ENCODE peak calls at places on chromosomes 7 and 10, in five cellular contexts. D is IMR-90, N is hepatocyte, L is kidney epithelial cell, K is fibroblast of the aortic adventitia. V is an unnamed sample.

GRCh38 chr7:148929176-148929575 is 45.1 kb upstream of the EZH2 start:
- DNase-seq in D (no peak), N (no peak), L (no peak), K (no peak), V (no peak)

GRCh38 chr10:19546224-19546623 is 270.0 kb upstream of the PLXDC2 start:
- DNase-seq in D (no peak), N (peak), L (no peak), K (no peak), V (no peak)

GRCh38 chr10:115432188-115432819 is 339.1 kb downstream of the ATRNL1 start:
- DNase-seq in D (peak), N (peak), L (no peak), K (no peak), V (peak)

GRCh38 chr7:159027803-159028455 is 116.7 kb downstream of the VIPR2 start:
- DNase-seq in D (no peak), N (peak), L (no peak), K (no peak), V (no peak)

GRCh38 chr7:691361-692045 is 35.0 kb upstream of the DNAAF5 start:
- DNase-seq in D (no peak), N (peak), L (no peak), K (no peak), V (no peak)

GRCh38 chr7:149865437-149865836 is 8.3 kb upstream of the ATP6V0E2 start:
- DNase-seq in D (peak), N (no peak), L (no peak), K (peak), V (peak)

GRCh38 chr10:58582045-58582444 is 69.4 kb downstream of the BICC1 start:
- DNase-seq in D (peak), N (no peak), L (no peak), K (no peak), V (no peak)

GRCh38 chr7:151615784-151616183 is 96.1 kb upstream of the RHEB start:
- DNase-seq in D (no peak), N (no peak), L (no peak), K (no peak), V (no peak)

GRCh38 chr7:129779602-129780256 is 168.2 kb downstream of the NRF1 start:
- DNase-seq in D (no peak), N (peak), L (no peak), K (no peak), V (no peak)

GRCh38 chr10:103598654-103599115 is 105.2 kb downstream of the NEURL1 start:
- DNase-seq in D (peak), N (peak), L (peak), K (peak), V (peak)

GRCh38 chr7:146129296-146129695 is 12.7 kb downstream of the CNTNAP2 start:
- DNase-seq in D (no peak), N (no peak), L (no peak), K (no peak), V (peak)

GRCh38 chr10:70560511-70560931 is 42.0 kb downstream of the PRF1 start:
- DNase-seq in D (no peak), N (no peak), L (no peak), K (no peak), V (no peak)

GRCh38 chr7:111878788-111879187 is 316.5 kb upstream of the IMMP2L start:
- DNase-seq in D (no peak), N (no peak), L (no peak), K (no peak), V (no peak)

GRCh38 chr7:28804990-28805389 is 153.1 kb downstream of the TRIL start:
- DNase-seq in D (peak), N (no peak), L (no peak), K (peak), V (peak)

GRCh38 chr7:151408839-151409554 is 841 bp downstream of the WDR86 start:
- DNase-seq in D (no peak), N (peak), L (no peak), K (no peak), V (no peak)

GRCh38 chr7:149125189-149125863 is 798 bp downstream of the ZNF425 start:
- DNase-seq in D (no peak), N (no peak), L (no peak), K (peak), V (peak)

GRCh38 chr10:73759512-73760115 is 15.4 kb downstream of the SEC24C start:
- DNase-seq in D (no peak), N (peak), L (no peak), K (no peak), V (no peak)

GRCh38 chr7:19982841-19983835 is 209.7 kb upstream of the TMEM196 start:
- DNase-seq in D (peak), N (peak), L (no peak), K (peak), V (peak)

GRCh38 chr10:18557960-18558359 is 93.4 kb downstream of the NSUN6 start:
- DNase-seq in D (no peak), N (no peak), L (no peak), K (no peak), V (no peak)

GRCh38 chr7:756928-757560 is 30.0 kb upstream of the PRKAR1B start:
- DNase-seq in D (no peak), N (no peak), L (no peak), K (no peak), V (no peak)

GRCh38 chr7:45407730-45408406 is 166.3 kb upstream of the ADCY1 start:
- DNase-seq in D (no peak), N (no peak), L (no peak), K (no peak), V (no peak)

GRCh38 chr7:45982132-45982531 is 61.1 kb upstream of the IGFBP3 start:
- DNase-seq in D (no peak), N (no peak), L (no peak), K (no peak), V (no peak)

GRCh38 chr10:88385601-88386203 is 197.4 kb downstream of the RNLS start:
- DNase-seq in D (no peak), N (peak), L (peak), K (no peak), V (no peak)

GRCh38 chr7:137667633-137668387 is 179.0 kb downstream of the DGKI start:
- DNase-seq in D (peak), N (no peak), L (peak), K (peak), V (peak)

GRCh38 chr10:98170249-98171117 is 36.0 kb downstream of the R3HCC1L start:
- DNase-seq in D (peak), N (peak), L (peak), K (peak), V (peak)

GRCh38 chr7:50270531-50271018 is 33.9 kb upstream of the IKZF1 start:
- DNase-seq in D (no peak), N (no peak), L (no peak), K (no peak), V (no peak)

GRCh38 chr10:132004052-132004451 is 22.3 kb upstream of the BNIP3 start:
- DNase-seq in D (no peak), N (no peak), L (no peak), K (no peak), V (no peak)

GRCh38 chr10:105837951-105838350 is 1196.9 kb downstream of the SORCS3 start:
- DNase-seq in D (no peak), N (peak), L (peak), K (peak), V (peak)

GRCh38 chr7:68288099-68288498 is 1291.5 kb downstream of the TYW1 start:
- DNase-seq in D (no peak), N (no peak), L (no peak), K (no peak), V (no peak)

GRCh38 chr7:116446179-116446855 is 53.2 kb upstream of the CAV2 start:
- DNase-seq in D (no peak), N (peak), L (no peak), K (no peak), V (peak)

GRCh38 chr10:78919111-78919966 is 149.4 kb upstream of the ZMIZ1 start:
- DNase-seq in D (no peak), N (no peak), L (no peak), K (no peak), V (no peak)

GRCh38 chr10:117197189-117197588 is at the start of gene KCNK18:
- DNase-seq in D (no peak), N (no peak), L (no peak), K (no peak), V (no peak)

DNA sequence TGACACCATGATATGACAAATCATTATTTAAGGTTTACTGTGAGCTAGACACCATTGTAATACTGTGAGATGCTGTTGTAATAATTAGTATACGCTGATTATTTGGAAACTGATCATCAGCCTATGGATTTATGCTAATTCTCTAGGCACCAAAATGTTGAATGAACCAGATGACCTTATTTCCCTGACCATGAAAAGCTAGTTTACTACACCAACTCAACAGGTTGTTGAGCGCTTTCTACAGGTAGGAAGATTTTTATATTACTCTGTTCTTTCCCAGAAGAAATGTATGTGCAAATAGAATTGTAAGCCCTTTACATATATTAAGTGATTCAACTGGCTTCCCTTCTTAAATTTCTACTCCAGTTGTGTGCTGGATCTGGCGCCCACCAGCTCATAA is 6.2 kb downstream of the NRP1 start:
- DNase-seq in D (no peak), N (no peak), L (no peak), K (no peak), V (no peak)
- H3K4me3 ChIP-seq in D (no peak), N (no peak), L (no peak), K (peak), V (no peak)

DNA sequence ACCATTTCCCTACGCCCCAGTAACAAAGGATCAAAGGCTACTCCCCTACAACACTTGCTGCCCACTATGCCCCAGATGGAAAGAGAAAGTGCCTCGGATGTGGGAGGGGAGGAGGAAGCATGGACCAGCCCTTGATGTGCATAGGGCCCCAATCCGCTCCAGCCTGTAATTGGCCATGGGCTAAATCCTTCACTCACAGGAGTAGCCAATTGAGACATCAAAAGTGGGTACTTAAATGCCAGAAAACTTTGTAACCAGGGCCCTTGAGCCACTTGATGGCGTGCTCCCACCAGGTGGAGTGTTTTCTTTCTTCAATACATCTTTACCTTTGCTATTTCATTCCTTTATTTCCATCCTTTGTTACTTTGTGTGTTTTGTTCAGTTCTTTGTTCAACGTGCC is 500.5 kb upstream of the LRRN3 start:
- DNase-seq in D (no peak), N (no peak), L (no peak), K (no peak), V (no peak)
- TF ChIP-seq CTCF in D (no peak), N (no peak), L (no peak), K (no peak), V (no peak)

GRCh38 chr10:52940921-52941320 is 168.3 kb upstream of the MBL2 start:
- DNase-seq in D (no peak), N (no peak), L (no peak), K (no peak), V (no peak)
- H3K4me3 ChIP-seq in D (no peak), N (no peak), L (no peak), K (no peak), V (no peak)

DNA sequence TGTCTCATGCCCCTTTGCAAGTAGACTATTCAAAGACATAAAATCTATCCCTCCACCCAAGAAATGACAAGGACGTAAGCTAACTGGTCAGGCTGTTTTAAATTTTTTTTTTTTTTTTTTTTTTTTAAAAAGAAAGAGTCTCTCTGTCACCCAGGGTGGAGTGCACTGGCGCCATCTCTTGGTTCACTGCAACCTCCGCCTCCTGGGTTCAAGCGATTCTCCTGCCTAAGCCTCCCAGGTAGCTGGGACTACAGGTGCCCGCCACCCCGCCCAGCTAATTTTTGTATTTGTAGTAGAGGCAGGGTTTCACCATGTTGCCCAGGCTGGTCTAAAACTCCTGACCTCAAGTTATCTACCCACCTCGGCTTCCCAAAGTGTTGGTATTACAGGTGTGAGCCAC is 11.2 kb downstream of the TRA2A start:
- DNase-seq in D (no peak), N (no peak), L (no peak), K (no peak), V (no peak)
- TF ChIP-seq CTCF in D (peak), N (peak), L (peak), K (peak), V (peak)

GRCh38 chr7:113083834-113084498 is 2.7 kb downstream of the GPR85 start:
- DNase-seq in D (no peak), N (no peak), L (no peak), K (no peak), V (no peak)

GRCh38 chr7:113083132-113083833 is 3.3 kb downstream of the GPR85 start:
- DNase-seq in D (no peak), N (peak), L (no peak), K (no peak), V (no peak)

GRCh38 chr7:113076703-113077102 is 9.9 kb downstream of the GPR85 start:
- DNase-seq in D (no peak), N (no peak), L (no peak), K (no peak), V (no peak)

GRCh38 chr7:113078321-113078720 is 8.3 kb downstream of the GPR85 start:
- DNase-seq in D (no peak), N (no peak), L (no peak), K (no peak), V (no peak)
- H3K4me3 ChIP-seq in D (no peak), N (no peak), L (no peak), K (no peak), V (no peak)

GRCh38 chr7:127578036-127578684 is 7.2 kb downstream of the GCC1 start:
- DNase-seq in D (peak), N (no peak), L (no peak), K (peak), V (peak)
- TF ChIP-seq CTCF in D (peak), N (peak), L (no peak), K (peak), V (peak)

V was measured in cardiac fibroblast.